ENCODE peak calls at places on chromosome 6, in six cellular contexts. U is D341Med; P is thoracic aorta; C is activated effector memory CD4-positive, alpha-beta T cell treated with Interleukin-2 at 50 U/mL for 16 hours; H is iPS-NIHi11; S is stimulated activated CD4-positive, alpha-beta T cell treated with anti-CD3 and anti-CD28 coated beads, Interleukin-15, amount 100 ng/mL, for 24 hours. I is an unnamed sample.

GRCh38 chr6:48826884-48827701 is 636.0 kb downstream of the MMUT start:
- DNase-seq in U (no peak), S (no peak), H (no peak), P (peak), C (no peak), I (no peak)

GRCh38 chr6:9126845-9127560 is 691.7 kb upstream of the SLC35B3 start:
- DNase-seq in C (no peak), P (no peak), U (no peak), H (no peak), S (no peak), I (no peak)

GRCh38 chr6:15481892-15482291 is 180.9 kb downstream of the DTNBP1 start:
- DNase-seq in H (no peak), S (peak), U (no peak), C (no peak), P (no peak), I (no peak)

GRCh38 chr6:104118274-104118673 is 741.4 kb downstream of the HACE1 start:
- DNase-seq in C (no peak), P (no peak), H (no peak), U (no peak), S (no peak), I (no peak)

GRCh38 chr6:7262037-7262461 is 51.0 kb downstream of the SSR1 start:
- DNase-seq in S (no peak), U (no peak), H (peak), C (no peak), P (no peak), I (peak)

GRCh38 chr6:123398072-123398471 is 238.7 kb downstream of the TRDN start:
- DNase-seq in C (no peak), P (no peak), U (no peak), H (no peak), S (no peak), I (no peak)

GRCh38 chr6:158708239-158708638 is 58.4 kb downstream of the SYTL3 start:
- DNase-seq in U (no peak), C (no peak), P (no peak), S (no peak), H (no peak), I (no peak)

GRCh38 chr6:117167520-117168271 is 97.7 kb upstream of the VGLL2 start:
- DNase-seq in P (no peak), C (no peak), H (no peak), U (no peak), S (no peak), I (no peak)

GRCh38 chr6:5529015-5529414 is 267.7 kb downstream of the FARS2 start:
- DNase-seq in H (no peak), S (no peak), C (no peak), U (no peak), P (no peak), I (no peak)

GRCh38 chr6:40558102-40558501 is 29.1 kb downstream of the LRFN2 start:
- DNase-seq in S (no peak), C (no peak), P (no peak), U (no peak), H (no peak), I (no peak)

GRCh38 chr6:36327226-36328009 is 9.3 kb downstream of the BNIP5 start:
- DNase-seq in H (no peak), C (no peak), P (no peak), U (no peak), S (no peak), I (no peak)

GRCh38 chr6:32397252-32397920 is 9.6 kb downstream of the BTNL2 start:
- DNase-seq in C (no peak), S (no peak), H (no peak), P (no peak), U (no peak), I (no peak)

GRCh38 chr6:14665827-14666724 is 548.5 kb downstream of the CD83 start:
- DNase-seq in U (no peak), S (peak), C (no peak), H (no peak), P (peak), I (no peak)